ENCODE peak calls at places on chromosomes 7 and 10, in five cellular contexts. R is A549, D is IMR-90, X is GM12878, Z is K562. V is an unnamed sample.

GRCh38 chr10:105542401-105542800 is 901.3 kb downstream of the SORCS3 start:
- DNase-seq in R (no peak), D (no peak), X (no peak), Z (no peak), V (no peak)

GRCh38 chr7:101882595-101883564 is 65.5 kb downstream of the CUX1 start:
- DNase-seq in R (peak), D (peak), X (no peak), Z (peak), V (peak)

GRCh38 chr7:4000934-4001333 is 681.2 kb upstream of the FOXK1 start:
- DNase-seq in R (no peak), D (no peak), X (no peak), Z (no peak), V (no peak)

GRCh38 chr7:6376820-6377219 is 70.9 kb downstream of the DAGLB start:
- DNase-seq in R (no peak), D (no peak), X (no peak), Z (no peak), V (peak)

GRCh38 chr7:3892167-3892566 is 591.1 kb downstream of the SDK1 start:
- DNase-seq in R (no peak), D (peak), X (no peak), Z (no peak), V (no peak)

GRCh38 chr7:82471351-82472020 is 27.9 kb upstream of the CACNA2D1 start:
- DNase-seq in R (no peak), D (no peak), X (no peak), Z (no peak), V (no peak)

GRCh38 chr7:41731486-41732278 is 28.8 kb upstream of the INHBA start:
- DNase-seq in R (no peak), D (no peak), X (peak), Z (no peak), V (no peak)

GRCh38 chr10:12194752-12195271 is 879 bp downstream of the NUDT5 start:
- DNase-seq in R (no peak), D (peak), X (no peak), Z (no peak), V (no peak)

GRCh38 chr10:128150045-128150493 is 23.8 kb upstream of the MKI67 start:
- DNase-seq in R (peak), D (peak), X (no peak), Z (peak), V (no peak)

GRCh38 chr7:90503379-90503778 is 33.9 kb downstream of the PTTG1IP2 start:
- DNase-seq in R (no peak), D (no peak), X (no peak), Z (no peak), V (no peak)

GRCh38 chr10:126226205-126226604 is 162.1 kb downstream of the ADAM12 start:
- DNase-seq in R (no peak), D (no peak), X (no peak), Z (no peak), V (no peak)

GRCh38 chr7:137474627-137475026 is 131.1 kb upstream of the PTN start:
- DNase-seq in R (no peak), D (no peak), X (no peak), Z (no peak), V (no peak)

GRCh38 chr7:101395376-101395775 is 32.7 kb downstream of the COL26A1 start:
- DNase-seq in R (no peak), D (no peak), X (no peak), Z (no peak), V (no peak)

GRCh38 chr10:14080795-14081194 is 249.9 kb downstream of the FRMD4A start:
- DNase-seq in R (no peak), D (no peak), X (no peak), Z (no peak), V (no peak)

GRCh38 chr7:103093429-103093828 is 18.5 kb downstream of the ARMC10 start:
- DNase-seq in R (no peak), D (no peak), X (no peak), Z (no peak), V (no peak)

GRCh38 chr7:28156401-28156800 is 24.2 kb downstream of the JAZF1 start:
- DNase-seq in R (no peak), D (no peak), X (no peak), Z (no peak), V (no peak)

GRCh38 chr7:113608786-113609185 is 310.0 kb downstream of the PPP1R3A start:
- DNase-seq in R (no peak), D (no peak), X (no peak), Z (no peak), V (no peak)
- TF ChIP-seq BHLHE40 in R (no peak), D (no peak), X (no peak), Z (no peak), V (no peak)

DNA sequence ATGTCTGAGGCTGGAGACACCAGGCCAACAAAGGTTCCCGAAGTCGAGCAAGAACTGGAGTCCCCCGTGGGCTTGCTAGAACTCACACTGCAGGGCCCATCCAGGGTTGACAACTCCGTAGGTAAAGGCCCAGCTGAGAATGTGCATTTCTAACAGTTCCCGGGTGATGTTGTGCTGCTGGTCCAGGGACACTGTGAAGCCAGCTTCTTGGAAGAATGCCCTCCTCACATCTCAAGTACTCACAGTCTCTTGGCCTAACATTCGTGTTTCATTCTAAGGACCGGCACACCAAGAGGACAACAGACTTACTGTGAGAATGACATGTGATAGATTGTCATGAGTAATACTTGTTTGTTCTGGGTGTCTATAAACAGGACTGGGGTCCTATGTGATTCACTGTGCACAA is 682.2 kb upstream of the IGFBP3 start:
- DNase-seq in R (no peak), D (no peak), X (no peak), Z (no peak), V (no peak)
- H3K27ac ChIP-seq in R (no peak), D (no peak), X (no peak), Z (no peak), V (no peak)

GRCh38 chr7:138974675-138975237 is 6.4 kb downstream of the KIAA1549 start:
- DNase-seq in R (no peak), D (no peak), X (no peak), Z (no peak), V (no peak)
- TF ChIP-seq BHLHE40 in R (no peak), D (no peak), X (no peak), Z (no peak), V (no peak)

DNA sequence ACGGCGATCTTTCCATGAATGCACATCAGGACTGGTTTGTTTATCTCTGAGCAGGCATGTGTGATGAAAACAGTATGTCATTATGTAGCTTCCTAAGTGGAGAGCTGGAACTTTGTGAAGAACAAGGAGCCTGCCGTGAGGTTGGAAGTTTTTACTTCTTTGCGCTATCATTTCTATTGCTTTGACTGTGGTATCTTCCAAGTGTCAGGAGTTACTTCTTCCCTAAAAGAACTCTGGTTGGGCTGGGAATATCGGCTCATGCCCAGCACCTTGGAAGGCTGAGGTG is 167.4 kb upstream of the AHR start:
- DNase-seq in R (no peak), D (peak), X (no peak), Z (no peak), V (peak)
- H3K27ac ChIP-seq in R (peak), D (no peak), X (no peak), Z (no peak), V (peak)

DNA sequence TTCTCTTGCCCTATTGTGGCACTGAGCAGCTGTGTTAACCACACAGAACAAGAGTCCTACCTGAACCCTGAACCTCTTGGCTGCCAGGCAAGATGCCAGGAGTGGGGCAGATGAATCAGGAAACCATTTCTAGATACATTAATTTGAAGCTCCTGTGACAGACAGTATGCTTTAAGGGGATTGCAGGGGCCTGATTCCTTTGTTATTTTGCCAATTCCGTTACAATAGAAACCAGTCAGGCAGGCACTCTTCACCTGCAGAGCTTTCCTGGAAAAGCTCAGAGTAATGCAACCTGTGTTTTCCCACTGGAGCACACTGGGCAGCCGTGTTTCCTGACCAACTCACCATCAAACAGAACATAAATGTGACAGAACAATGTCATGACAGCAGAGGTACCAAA is 233.1 kb downstream of the BMPER start:
- DNase-seq in R (no peak), D (no peak), X (no peak), Z (no peak), V (no peak)
- TF ChIP-seq BHLHE40 in R (no peak), D (no peak), X (no peak), Z (no peak), V (no peak)

GRCh38 chr7:99120503-99120902 is 23.4 kb downstream of the SMURF1 start:
- DNase-seq in R (no peak), D (peak), X (no peak), Z (no peak), V (no peak)
- H3K27ac ChIP-seq in R (no peak), D (no peak), X (no peak), Z (no peak), V (no peak)

GRCh38 chr10:44132361-44133289 is 252.3 kb downstream of the CXCL12 start:
- DNase-seq in R (no peak), D (no peak), X (no peak), Z (no peak), V (no peak)
- TF ChIP-seq BHLHE40 in R (no peak), D (no peak), X (no peak), Z (no peak), V (no peak)

V was measured in HepG2.